ENCODE peak calls at places on chromosomes 1 and 21, in six cellular contexts. One of them, this sample, is unnamed.

GRCh38 chr1:44134071-44134920 is 7.1 kb downstream of the KLF18 start:
- DNase-seq in mammary epithelial cell: no peak
- DNase-seq in foreskin fibroblast: no peak
- DNase-seq in cardiac muscle cell: no peak
- DNase-seq in astrocyte of the cerebellum: no peak
- DNase-seq in endothelial cell of umbilical vein: no peak
- DNase-seq in this sample: no peak

GRCh38 chr1:165871311-165872067 is 44.1 kb downstream of the UCK2 start:
- DNase-seq in mammary epithelial cell: peak; percentile 49
- DNase-seq in foreskin fibroblast: no peak
- DNase-seq in cardiac muscle cell: no peak
- DNase-seq in astrocyte of the cerebellum: peak; percentile 55
- DNase-seq in endothelial cell of umbilical vein: peak; percentile 54
- DNase-seq in this sample: peak; percentile 53

GRCh38 chr1:215749423-215749822 is 182.3 kb downstream of the KCTD3 start:
- DNase-seq in mammary epithelial cell: peak; percentile 37
- DNase-seq in foreskin fibroblast: peak; percentile 69
- DNase-seq in cardiac muscle cell: no peak
- DNase-seq in astrocyte of the cerebellum: no peak
- DNase-seq in endothelial cell of umbilical vein: no peak
- DNase-seq in this sample: peak; percentile 65

GRCh38 chr21:45590246-45590725 is 48.0 kb upstream of the SLC19A1 start:
- DNase-seq in mammary epithelial cell: peak; percentile 7
- DNase-seq in foreskin fibroblast: peak; percentile 82
- DNase-seq in cardiac muscle cell: peak; percentile 62
- DNase-seq in astrocyte of the cerebellum: no peak
- DNase-seq in endothelial cell of umbilical vein: peak; percentile 30
- DNase-seq in this sample: peak; percentile 61

GRCh38 chr1:181028241-181029014 is 5.4 kb upstream of the MR1 start:
- DNase-seq in mammary epithelial cell: no peak
- DNase-seq in foreskin fibroblast: peak; percentile 78
- DNase-seq in cardiac muscle cell: no peak
- DNase-seq in astrocyte of the cerebellum: no peak
- DNase-seq in endothelial cell of umbilical vein: no peak
- DNase-seq in this sample: peak; percentile 46

GRCh38 chr1:41844255-41844654 is 74.5 kb downstream of the HIVEP3 start:
- DNase-seq in mammary epithelial cell: no peak
- DNase-seq in foreskin fibroblast: no peak
- DNase-seq in cardiac muscle cell: peak; percentile 24
- DNase-seq in astrocyte of the cerebellum: no peak
- DNase-seq in endothelial cell of umbilical vein: no peak
- DNase-seq in this sample: no peak

GRCh38 chr1:37999434-38000232 is 5.7 kb downstream of the FHL3 start:
- DNase-seq in mammary epithelial cell: no peak
- DNase-seq in foreskin fibroblast: peak; percentile 73
- DNase-seq in cardiac muscle cell: no peak
- DNase-seq in astrocyte of the cerebellum: no peak
- DNase-seq in endothelial cell of umbilical vein: peak; percentile 86
- DNase-seq in this sample: peak; percentile 70

GRCh38 chr1:40849801-40850592 is 12.2 kb downstream of the CITED4 start:
- DNase-seq in mammary epithelial cell: peak; percentile 46
- DNase-seq in foreskin fibroblast: peak; percentile 79
- DNase-seq in cardiac muscle cell: peak; percentile 71
- DNase-seq in astrocyte of the cerebellum: peak; percentile 27
- DNase-seq in endothelial cell of umbilical vein: peak; percentile 60
- DNase-seq in this sample: peak; percentile 56

GRCh38 chr21:46663754-46664153 is 28.3 kb downstream of the PRMT2 start:
- DNase-seq in mammary epithelial cell: peak; percentile 62
- DNase-seq in foreskin fibroblast: no peak
- DNase-seq in cardiac muscle cell: no peak
- DNase-seq in astrocyte of the cerebellum: no peak
- DNase-seq in endothelial cell of umbilical vein: no peak
- DNase-seq in this sample: no peak

GRCh38 chr1:202213361-202214088 is 19.9 kb downstream of the LGR6 start:
- DNase-seq in mammary epithelial cell: no peak
- DNase-seq in foreskin fibroblast: no peak
- DNase-seq in cardiac muscle cell: no peak
- DNase-seq in astrocyte of the cerebellum: no peak
- DNase-seq in endothelial cell of umbilical vein: no peak
- DNase-seq in this sample: no peak

GRCh38 chr1:1069061-1069710 is 4.9 kb downstream of the RNF223 start:
- DNase-seq in mammary epithelial cell: peak; percentile 69
- DNase-seq in foreskin fibroblast: peak; percentile 77
- DNase-seq in cardiac muscle cell: peak; percentile 85
- DNase-seq in astrocyte of the cerebellum: no peak
- DNase-seq in endothelial cell of umbilical vein: peak; percentile 40
- DNase-seq in this sample: peak; percentile 10

GRCh38 chr1:24705260-24706073 is 39.8 kb upstream of the CLIC4 start:
- DNase-seq in mammary epithelial cell: peak; percentile 97
- DNase-seq in foreskin fibroblast: peak; percentile 39
- DNase-seq in cardiac muscle cell: peak; percentile 85
- DNase-seq in astrocyte of the cerebellum: peak; percentile 92
- DNase-seq in endothelial cell of umbilical vein: peak; percentile 97
- DNase-seq in this sample: peak; percentile 92

GRCh38 chr1:224932607-224933249 is 3.3 kb downstream of the DNAH14 start:
- DNase-seq in mammary epithelial cell: no peak
- DNase-seq in foreskin fibroblast: no peak
- DNase-seq in cardiac muscle cell: no peak
- DNase-seq in astrocyte of the cerebellum: no peak
- DNase-seq in endothelial cell of umbilical vein: no peak
- DNase-seq in this sample: no peak

GRCh38 chr1:53896673-53897229 is 2.8 kb downstream of the DIO1 start:
- DNase-seq in mammary epithelial cell: peak; percentile 56
- DNase-seq in foreskin fibroblast: peak; percentile 91
- DNase-seq in cardiac muscle cell: no peak
- DNase-seq in astrocyte of the cerebellum: peak; percentile 74
- DNase-seq in endothelial cell of umbilical vein: no peak
- DNase-seq in this sample: peak; percentile 85

GRCh38 chr1:113934006-113934405 is 4.9 kb downstream of the HIPK1 start:
- DNase-seq in mammary epithelial cell: no peak
- DNase-seq in foreskin fibroblast: no peak
- DNase-seq in cardiac muscle cell: no peak
- DNase-seq in astrocyte of the cerebellum: no peak
- DNase-seq in endothelial cell of umbilical vein: no peak
- DNase-seq in this sample: no peak
- H3K4me3 ChIP-seq in mammary epithelial cell: no peak overlapping the region
- H3K4me3 ChIP-seq in foreskin fibroblast: no peak overlapping the region
- H3K4me3 ChIP-seq in cardiac muscle cell: no peak overlapping the region
- H3K4me3 ChIP-seq in astrocyte of the cerebellum: no peak overlapping the region
- H3K4me3 ChIP-seq in endothelial cell of umbilical vein: no peak overlapping the region
- H3K4me3 ChIP-seq in this sample: no peak overlapping the region

GRCh38 chr1:33429332-33429731 is 1.6 kb downstream of the PHC2 start:
- DNase-seq in mammary epithelial cell: no peak
- DNase-seq in foreskin fibroblast: no peak
- DNase-seq in cardiac muscle cell: no peak
- DNase-seq in astrocyte of the cerebellum: no peak
- DNase-seq in endothelial cell of umbilical vein: no peak
- DNase-seq in this sample: no peak

GRCh38 chr1:33433509-33434362 is 2.8 kb upstream of the PHC2 start:
- DNase-seq in mammary epithelial cell: peak; percentile 100
- DNase-seq in foreskin fibroblast: peak; percentile 99
- DNase-seq in cardiac muscle cell: no peak
- DNase-seq in astrocyte of the cerebellum: peak; percentile 82
- DNase-seq in endothelial cell of umbilical vein: peak; percentile 90
- DNase-seq in this sample: peak; percentile 100

GRCh38 chr1:33429846-33430750 is 797 bp downstream of the PHC2 start:
- DNase-seq in mammary epithelial cell: peak; percentile 32
- DNase-seq in foreskin fibroblast: no peak
- DNase-seq in cardiac muscle cell: peak; percentile 54
- DNase-seq in astrocyte of the cerebellum: no peak
- DNase-seq in endothelial cell of umbilical vein: peak; percentile 30
- DNase-seq in this sample: no peak

GRCh38 chr1:33428661-33429060 is 2.2 kb downstream of the PHC2 start:
- DNase-seq in mammary epithelial cell: no peak
- DNase-seq in foreskin fibroblast: peak; percentile 40
- DNase-seq in cardiac muscle cell: no peak
- DNase-seq in astrocyte of the cerebellum: no peak
- DNase-seq in endothelial cell of umbilical vein: no peak
- DNase-seq in this sample: no peak

DNA sequence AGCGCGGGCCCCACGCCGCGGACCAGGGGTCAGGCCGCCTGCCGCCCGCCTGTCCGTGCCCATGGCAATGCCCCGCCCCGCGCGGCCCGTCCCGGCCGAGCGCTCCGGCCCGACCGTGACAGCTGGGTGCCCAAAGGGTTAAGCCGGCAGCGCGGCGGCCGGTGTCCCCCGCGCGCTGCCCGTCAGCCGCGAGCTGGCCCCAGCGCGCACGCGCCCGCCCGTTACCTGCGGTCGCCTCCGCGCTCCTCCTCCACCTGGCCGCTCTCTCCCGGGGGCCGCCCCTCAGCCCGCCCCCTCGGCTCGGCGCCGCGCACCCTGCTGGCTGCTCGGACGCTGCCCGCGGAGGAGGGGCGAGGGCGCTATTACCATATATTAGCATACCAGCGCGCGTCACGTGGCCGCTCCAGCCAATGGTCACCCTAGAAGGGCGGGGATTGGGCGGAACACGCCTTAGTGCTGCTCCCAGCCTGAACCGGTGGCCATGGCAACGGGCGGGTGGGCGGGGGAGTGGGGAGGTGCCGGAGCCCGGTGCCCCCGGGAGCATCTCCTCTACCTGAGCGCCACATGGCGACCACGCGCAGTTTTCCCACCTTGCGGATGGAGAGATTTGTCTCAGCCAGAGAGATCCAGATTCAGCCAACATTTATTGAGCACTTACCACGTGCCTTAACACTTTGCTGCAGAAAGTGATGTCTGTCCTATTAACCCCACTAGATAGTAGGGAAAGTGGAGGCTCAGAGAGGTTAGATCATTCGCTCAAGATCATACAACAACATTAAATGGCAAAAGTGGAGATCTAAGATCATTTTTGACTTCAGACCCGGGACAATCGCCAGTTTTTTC is at the start of gene PHC2:
- DNase-seq in mammary epithelial cell: peak; percentile 97
- DNase-seq in foreskin fibroblast: peak; percentile 99
- DNase-seq in cardiac muscle cell: peak; percentile 99
- DNase-seq in astrocyte of the cerebellum: peak; percentile 90
- DNase-seq in endothelial cell of umbilical vein: peak; percentile 96
- DNase-seq in this sample: peak; percentile 93
- TF ChIP-seq CTCF in mammary epithelial cell: peak; percentile 28
- TF ChIP-seq CTCF in foreskin fibroblast: peak; percentile 19
- TF ChIP-seq CTCF in cardiac muscle cell: peak; percentile 20
- TF ChIP-seq CTCF in astrocyte of the cerebellum: no peak
- TF ChIP-seq CTCF in endothelial cell of umbilical vein: no peak
- TF ChIP-seq CTCF in this sample: no peak

GRCh38 chr1:212665241-212666115 is 34.2 kb downstream of the BATF3 start:
- DNase-seq in mammary epithelial cell: peak; percentile 56
- DNase-seq in foreskin fibroblast: peak; percentile 90
- DNase-seq in cardiac muscle cell: peak; percentile 87
- DNase-seq in astrocyte of the cerebellum: peak; percentile 57
- DNase-seq in endothelial cell of umbilical vein: peak; percentile 81
- DNase-seq in this sample: peak; percentile 62
- H3K4me3 ChIP-seq in mammary epithelial cell: no peak overlapping the region
- H3K4me3 ChIP-seq in foreskin fibroblast: peak overlapping the region; percentile 57
- H3K4me3 ChIP-seq in cardiac muscle cell: peak overlapping the region; percentile 41
- H3K4me3 ChIP-seq in astrocyte of the cerebellum: peak overlapping the region; percentile 57
- H3K4me3 ChIP-seq in endothelial cell of umbilical vein: peak overlapping the region; percentile 40
- H3K4me3 ChIP-seq in this sample: peak overlapping the region; percentile 55

GRCh38 chr1:34292472-34292871 is 115.8 kb downstream of the C1orf94 start:
- DNase-seq in mammary epithelial cell: no peak
- DNase-seq in foreskin fibroblast: no peak
- DNase-seq in cardiac muscle cell: no peak
- DNase-seq in astrocyte of the cerebellum: no peak
- DNase-seq in endothelial cell of umbilical vein: no peak
- DNase-seq in this sample: no peak
- TF ChIP-seq CTCF in mammary epithelial cell: no peak
- TF ChIP-seq CTCF in foreskin fibroblast: no peak
- TF ChIP-seq CTCF in cardiac muscle cell: no peak
- TF ChIP-seq CTCF in astrocyte of the cerebellum: no peak
- TF ChIP-seq CTCF in endothelial cell of umbilical vein: no peak
- TF ChIP-seq CTCF in this sample: no peak

This sample was measured in fibroblast of mammary gland.